ENCODE peak calls at places on chromosomes 6 and 20, in five cellular contexts. H is ovary, Q is upper lobe of left lung, M is GM12878, D is HepG2. L is an unnamed sample.

GRCh38 chr6:132132911-132133639 is 181.9 kb upstream of the CCN2 start:
- DNase-seq in H (no peak), Q (no peak), M (no peak), D (no peak), L (no peak)

GRCh38 chr20:19073584-19074198 is 138.8 kb upstream of the SLC24A3 start:
- DNase-seq in H (no peak), Q (no peak), M (no peak), D (peak), L (no peak)

GRCh38 chr6:45949256-45949655 is 66.4 kb downstream of the CLIC5 start:
- DNase-seq in H (no peak), Q (peak), M (no peak), D (no peak), L (peak)

GRCh38 chr6:116408476-116408875 is 37.7 kb downstream of the DSE start:
- DNase-seq in H (no peak), Q (no peak), M (peak), D (no peak), L (no peak)

GRCh38 chr20:1757606-1758507 is 100.3 kb upstream of the SIRPG start:
- DNase-seq in H (no peak), Q (no peak), M (no peak), D (no peak), L (no peak)

GRCh38 chr6:130655586-130655985 is 171.6 kb upstream of the SMLR1 start:
- DNase-seq in H (no peak), Q (no peak), M (no peak), D (no peak), L (no peak)

GRCh38 chr6:47478233-47479155 is 905 bp downstream of the CD2AP start:
- DNase-seq in H (no peak), Q (no peak), M (no peak), D (peak), L (peak)

GRCh38 chr6:146544783-146545182 is 1.1 kb downstream of the RAB32 start:
- DNase-seq in H (peak), Q (no peak), M (no peak), D (no peak), L (no peak)

GRCh38 chr6:10316327-10316726 is 98.5 kb downstream of the TFAP2A start:
- DNase-seq in H (no peak), Q (peak), M (no peak), D (no peak), L (peak)

GRCh38 chr6:134132494-134133141 is 80.2 kb upstream of the SLC2A12 start:
- DNase-seq in H (no peak), Q (no peak), M (no peak), D (no peak), L (no peak)

GRCh38 chr6:42727084-42727601 is 4.7 kb upstream of the PRPH2 start:
- DNase-seq in H (peak), Q (peak), M (no peak), D (no peak), L (no peak)

GRCh38 chr6:155444120-155444917 is 11.3 kb downstream of the NOX3 start:
- DNase-seq in H (no peak), Q (no peak), M (no peak), D (peak), L (no peak)

GRCh38 chr6:170063431-170063830 is 227.4 kb downstream of the DLL1 start:
- DNase-seq in H (peak), Q (peak), M (no peak), D (no peak), L (peak)

GRCh38 chr6:157380458-157380778 is 572 bp upstream of the ZDHHC14 start:
- DNase-seq in H (no peak), Q (no peak), M (no peak), D (no peak), L (no peak)

GRCh38 chr20:32978009-32978335 is 26.3 kb downstream of the SUN5 start:
- DNase-seq in H (no peak), Q (no peak), M (no peak), D (no peak), L (no peak)

GRCh38 chr6:147266821-147267220 is 62.6 kb downstream of the STXBP5 start:
- DNase-seq in H (no peak), Q (no peak), M (no peak), D (no peak), L (no peak)

GRCh38 chr6:16737389-16737788 is 23.9 kb downstream of the ATXN1 start:
- DNase-seq in H (no peak), Q (no peak), M (no peak), D (no peak), L (no peak)

GRCh38 chr6:143268439-143268838 is 182.1 kb downstream of the ADAT2 start:
- DNase-seq in H (no peak), Q (no peak), M (no peak), D (no peak), L (no peak)

GRCh38 chr6:143276436-143276835 is 174.1 kb downstream of the ADAT2 start:
- DNase-seq in H (no peak), Q (no peak), M (no peak), D (no peak), L (no peak)

GRCh38 chr6:143267740-143268139 is 182.8 kb downstream of the ADAT2 start:
- DNase-seq in H (no peak), Q (no peak), M (no peak), D (peak), L (no peak)

GRCh38 chr6:143270026-143270425 is 180.5 kb downstream of the ADAT2 start:
- DNase-seq in H (no peak), Q (no peak), M (no peak), D (no peak), L (no peak)

GRCh38 chr6:143271024-143271423 is 179.5 kb downstream of the ADAT2 start:
- DNase-seq in H (peak), Q (no peak), M (no peak), D (peak), L (no peak)
- TF ChIP-seq EP300 in H (no peak), Q (no peak), M (no peak), D (no peak), L (no peak)

DNA sequence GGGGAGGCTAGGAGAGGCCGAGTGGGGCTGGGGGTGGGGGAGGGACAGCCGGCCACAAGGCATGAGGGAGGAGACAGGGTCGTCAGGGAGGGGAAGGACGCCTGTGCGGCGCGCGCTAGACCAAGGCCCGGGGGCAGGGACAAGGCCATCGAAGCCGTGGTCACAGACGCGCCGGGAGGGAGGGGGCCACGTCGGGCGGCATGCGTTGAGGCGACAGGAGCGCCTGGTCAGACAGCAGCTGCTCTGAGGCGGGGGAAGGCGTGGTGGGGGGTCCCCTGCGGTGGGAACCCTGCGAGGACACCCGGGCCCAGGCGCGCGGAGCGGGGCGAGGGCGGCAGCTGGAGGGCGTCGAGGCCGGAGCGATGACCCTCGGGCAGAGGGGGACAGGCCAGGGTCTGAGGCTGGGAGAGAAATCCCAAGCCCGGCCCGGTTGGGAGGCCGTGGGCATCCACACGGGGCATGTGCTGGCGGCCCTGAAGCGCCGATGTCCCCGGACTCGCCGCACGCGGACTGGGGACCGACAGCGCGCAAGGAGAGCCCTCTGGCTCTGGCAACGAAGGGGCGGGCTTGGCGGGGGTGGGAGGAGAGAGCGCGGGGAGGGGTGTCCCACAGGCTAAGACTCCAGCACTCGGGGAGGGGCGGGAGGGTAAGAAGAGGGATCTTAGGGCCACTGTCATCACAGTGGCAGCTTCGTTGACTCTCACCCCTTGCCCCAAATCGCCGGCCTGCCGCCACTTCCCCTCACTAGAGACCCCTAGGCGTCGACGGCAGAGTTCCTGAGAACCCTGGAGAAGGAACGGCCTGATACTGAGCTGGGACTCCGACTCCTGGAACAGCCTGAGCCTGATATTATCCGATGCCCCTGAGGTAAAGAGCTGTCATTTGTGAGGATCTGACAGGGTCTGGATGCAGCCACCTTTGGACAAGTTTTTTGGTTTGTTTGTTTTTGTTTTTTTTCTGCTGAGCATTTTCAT is 5.0 kb downstream of the TMEM239 start:
- DNase-seq in H (peak), Q (peak), M (no peak), D (no peak), L (no peak)
- TF ChIP-seq EP300 in H (no peak), Q (no peak), M (no peak), D (no peak), L (no peak)

GRCh38 chr6:6543181-6543879 is 45.2 kb upstream of the LY86 start:
- DNase-seq in H (no peak), Q (no peak), M (peak), D (no peak), L (no peak)

GRCh38 chr6:6534399-6534798 is 54.1 kb upstream of the LY86 start:
- DNase-seq in H (no peak), Q (peak), M (no peak), D (no peak), L (no peak)

GRCh38 chr6:6537488-6537887 is 51.0 kb upstream of the LY86 start:
- DNase-seq in H (no peak), Q (no peak), M (no peak), D (no peak), L (no peak)

GRCh38 chr6:6542357-6542756 is 46.2 kb upstream of the LY86 start:
- DNase-seq in H (no peak), Q (no peak), M (no peak), D (no peak), L (no peak)

GRCh38 chr6:6538301-6538700 is 50.2 kb upstream of the LY86 start:
- DNase-seq in H (no peak), Q (no peak), M (no peak), D (no peak), L (no peak)
- TF ChIP-seq EP300 in H (no peak), Q (no peak), M (no peak), D (no peak), L (no peak)

DNA sequence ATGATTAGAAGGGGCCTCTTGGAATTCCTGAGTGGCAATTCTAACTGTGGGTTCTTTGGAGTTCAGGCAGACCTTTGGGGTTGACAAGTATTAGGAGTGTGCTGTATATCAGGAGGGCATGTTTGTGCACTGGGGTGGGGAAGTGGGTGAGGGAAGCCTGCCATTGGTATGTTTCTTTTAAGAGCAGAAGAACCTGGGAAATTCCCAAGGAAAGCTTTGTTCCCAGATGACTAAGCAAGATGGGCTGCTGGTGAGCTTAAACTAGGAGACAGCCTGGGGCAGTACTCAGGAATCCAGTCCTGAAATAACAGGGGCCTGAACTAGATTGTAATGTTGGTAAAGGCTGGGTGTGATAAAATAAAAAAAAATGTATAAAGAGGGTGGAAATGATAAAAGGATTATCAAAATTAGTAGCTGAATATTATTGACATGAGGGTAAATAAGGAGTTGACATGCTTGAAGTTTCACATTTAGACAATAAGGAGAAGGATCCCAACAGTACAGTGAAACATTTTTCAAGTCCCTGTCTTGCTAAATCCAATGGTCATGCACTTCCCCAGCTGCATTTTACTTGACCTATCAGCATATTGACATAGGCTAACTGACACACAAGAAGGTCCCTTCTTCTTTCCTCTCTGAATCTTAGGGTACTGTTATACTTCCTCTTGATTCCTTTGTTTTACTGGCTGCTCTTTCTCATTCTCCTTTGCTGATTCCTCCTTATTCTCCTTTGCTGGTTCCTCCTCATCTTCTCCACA is 18.4 kb upstream of the IFNGR1 start:
- DNase-seq in H (no peak), Q (no peak), M (no peak), D (peak), L (no peak)
- TF ChIP-seq EP300 in H (no peak), Q (no peak), M (no peak), D (peak), L (no peak)

GRCh38 chr20:63032026-63032800 is 25.4 kb upstream of the BHLHE23 start:
- DNase-seq in H (no peak), Q (peak), M (no peak), D (no peak), L (no peak)
- TF ChIP-seq EP300 in H (no peak), Q (no peak), M (no peak), D (no peak), L (no peak)

GRCh38 chr6:7671076-7671475 is 54.8 kb upstream of the BMP6 start:
- DNase-seq in H (no peak), Q (no peak), M (no peak), D (no peak), L (no peak)
- TF ChIP-seq EP300 in H (no peak), Q (no peak), M (no peak), D (no peak), L (no peak)

GRCh38 chr6:14478396-14479225 is 361.0 kb downstream of the CD83 start:
- DNase-seq in H (no peak), Q (no peak), M (no peak), D (no peak), L (no peak)

GRCh38 chr6:14475306-14475705 is 357.7 kb downstream of the CD83 start:
- DNase-seq in H (no peak), Q (no peak), M (no peak), D (no peak), L (no peak)

GRCh38 chr6:14474816-14475215 is 357.2 kb downstream of the CD83 start:
- DNase-seq in H (no peak), Q (no peak), M (no peak), D (no peak), L (no peak)

GRCh38 chr6:14477559-14477958 is 360.0 kb downstream of the CD83 start:
- DNase-seq in H (no peak), Q (no peak), M (no peak), D (no peak), L (no peak)

DNA sequence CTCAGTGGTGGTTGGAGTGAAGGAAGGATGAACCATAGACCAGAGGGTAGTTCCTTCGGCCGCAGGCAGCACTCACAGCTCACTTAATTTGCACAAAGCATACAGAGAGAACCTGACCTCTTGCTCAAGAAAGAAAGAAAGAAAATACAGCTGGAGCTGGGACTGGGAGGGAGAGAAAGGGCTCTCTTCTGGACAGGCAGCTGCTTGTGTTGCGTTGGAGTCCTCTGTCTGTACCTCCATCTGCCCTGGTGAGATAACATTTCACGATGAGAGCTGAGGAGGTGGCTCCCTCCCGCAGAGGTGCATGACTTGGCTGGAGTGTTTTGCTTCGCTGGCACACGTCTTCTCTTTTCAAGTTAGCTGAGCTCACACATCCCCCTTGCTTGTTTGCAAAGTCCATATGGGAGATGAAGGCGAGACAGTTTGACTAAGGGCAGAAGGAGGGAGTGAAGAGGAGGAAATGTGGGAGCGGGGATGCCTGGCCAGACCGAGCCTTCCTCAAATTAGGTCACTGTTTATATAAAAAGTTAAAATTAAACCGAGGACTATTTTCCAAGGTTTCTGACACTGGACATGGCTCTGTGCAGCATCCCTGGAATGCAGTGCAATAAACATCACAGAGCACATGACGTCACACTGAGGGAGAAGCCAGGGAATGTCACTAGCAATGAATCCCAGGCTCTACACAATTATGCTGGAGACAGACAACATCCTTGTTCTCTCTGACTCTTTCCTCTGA is 359.4 kb downstream of the CD83 start:
- DNase-seq in H (peak), Q (no peak), M (no peak), D (no peak), L (peak)
- TF ChIP-seq EP300 in H (no peak), Q (no peak), M (no peak), D (no peak), L (peak)

GRCh38 chr6:32151885-32152311 is at the start of gene PRRT1:
- DNase-seq in H (peak), Q (no peak), M (no peak), D (no peak), L (no peak)

GRCh38 chr6:32154514-32155161 is 697 bp downstream of the PPT2 start:
- DNase-seq in H (peak), Q (peak), M (no peak), D (peak), L (peak)

GRCh38 chr6:32152414-32153251 is 894 bp upstream of the PRRT1 start:
- DNase-seq in H (peak), Q (peak), M (no peak), D (no peak), L (no peak)

GRCh38 chr6:32153252-32153834 is 598 bp upstream of the PPT2 start:
- DNase-seq in H (peak), Q (peak), M (no peak), D (peak), L (no peak)

GRCh38 chr6:32153835-32154513 is at the start of gene PPT2:
- DNase-seq in H (peak), Q (peak), M (no peak), D (peak), L (peak)
- TF ChIP-seq EP300 in H (peak), Q (no peak), M (no peak), D (peak), L (no peak)

DNA sequence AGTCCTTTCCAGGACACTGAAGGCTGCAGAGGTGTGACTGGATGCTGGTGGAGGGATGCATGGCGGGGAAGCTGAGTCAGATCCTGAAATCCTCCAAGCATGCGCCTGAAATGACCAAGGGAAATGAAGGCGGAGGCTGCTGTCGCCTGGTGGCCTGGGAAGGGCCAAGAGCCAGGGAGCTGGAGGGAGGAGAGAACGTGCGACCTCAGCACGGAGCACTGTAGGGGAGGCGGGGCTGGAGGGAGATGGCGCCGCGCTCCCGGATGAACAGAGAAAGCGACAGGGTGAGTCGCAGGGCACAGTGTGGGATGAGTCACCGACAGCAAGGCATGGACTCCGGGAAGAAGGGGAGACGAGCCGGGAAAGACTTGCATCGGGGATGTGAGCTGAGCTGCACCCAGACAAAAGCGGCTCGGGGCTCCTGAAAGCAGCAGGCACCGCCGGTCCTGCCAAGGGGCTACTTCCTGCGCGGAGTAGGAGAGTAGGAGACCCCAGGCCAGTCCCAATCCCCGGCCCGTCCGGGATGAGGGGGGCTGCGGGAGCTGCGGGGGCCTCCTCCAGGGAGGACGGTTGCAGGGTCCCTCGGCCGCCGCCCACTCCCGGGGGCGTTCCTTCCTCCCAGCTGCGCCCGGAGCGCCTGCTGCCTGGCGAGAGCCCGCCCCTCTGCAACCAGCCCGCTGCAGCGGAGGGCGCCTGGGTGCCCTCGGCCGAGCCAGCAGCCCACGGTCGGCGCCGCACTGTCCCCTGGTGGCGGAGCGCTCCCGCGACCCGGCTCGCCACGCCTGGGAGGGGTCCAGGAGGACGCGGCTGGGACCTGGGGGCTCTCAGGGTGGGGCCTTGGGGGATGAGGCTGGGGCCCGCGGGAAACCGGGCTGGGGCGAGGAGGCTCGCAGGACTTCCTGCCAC is 11.0 kb upstream of the NQO2 start:
- DNase-seq in H (peak), Q (peak), M (no peak), D (peak), L (peak)
- TF ChIP-seq EP300 in H (no peak), Q (no peak), M (no peak), D (no peak), L (no peak)

L was measured in transverse colon.